ENCODE peak calls at places on chromosomes 16 and 17, in ten cellular contexts. L, C, J, Q, H, X, E, R, I and Z are unnamed samples. For H3K4me1, the result is how much of the 10 kb centered on the place peaks cover.

GRCh38 chr17:80861892-80862291 is 129.7 kb upstream of the CHMP6 start:
- DNase-seq in L (no peak), C (peak), J (peak), Q (no peak), H (no peak), X (peak), E (peak), R (no peak), I (peak), Z (no peak)

GRCh38 chr16:87936375-87937230 is at the start of gene CA5A:
- DNase-seq in L (no peak), C (no peak), J (no peak), Q (no peak), H (no peak), X (no peak), E (no peak), R (peak), I (no peak), Z (no peak)

GRCh38 chr17:17636456-17636855 is 44.8 kb upstream of the RAI1 start:
- DNase-seq in L (no peak), C (no peak), J (no peak), Q (no peak), H (no peak), X (no peak), E (no peak), R (no peak), I (no peak), Z (no peak)

GRCh38 chr17:43517161-43517560 is 29.0 kb downstream of the ETV4 start:
- DNase-seq in L (no peak), C (no peak), J (no peak), Q (no peak), H (no peak), X (no peak), E (no peak), R (no peak), I (no peak), Z (no peak)

GRCh38 chr16:66587881-66588600 is 8.8 kb downstream of the CMTM2 start:
- DNase-seq in L (no peak), C (no peak), J (no peak), Q (no peak), H (no peak), X (no peak), E (no peak), R (no peak), I (no peak), Z (no peak)

GRCh38 chr16:51762081-51762995 is 611.3 kb upstream of the SALL1 start:
- DNase-seq in L (peak), C (peak), J (peak), Q (peak), H (peak), X (peak), E (peak), R (peak), I (peak), Z (peak)

GRCh38 chr17:33049781-33050414 is 58.3 kb downstream of the SPACA3 start:
- DNase-seq in L (no peak), C (peak), J (no peak), Q (no peak), H (peak), X (no peak), E (peak), R (peak), I (peak), Z (peak)

GRCh38 chr17:50267074-50267841 is 7.0 kb upstream of the TMEM92 start:
- DNase-seq in L (peak), C (no peak), J (peak), Q (no peak), H (no peak), X (peak), E (peak), R (no peak), I (peak), Z (no peak)

GRCh38 chr17:49809056-49809455 is 20.6 kb downstream of the KAT7 start:
- DNase-seq in L (no peak), C (no peak), J (no peak), Q (no peak), H (no peak), X (no peak), E (no peak), R (no peak), I (no peak), Z (no peak)

GRCh38 chr17:57874434-57875108 is 24.7 kb upstream of the MRPS23 start:
- DNase-seq in L (peak), C (no peak), J (peak), Q (peak), H (no peak), X (peak), E (peak), R (no peak), I (peak), Z (peak)

GRCh38 chr17:4940625-4941021 is 555 bp downstream of the RNF167 start:
- DNase-seq in L (no peak), C (no peak), J (no peak), Q (no peak), H (no peak), X (peak), E (no peak), R (no peak), I (peak), Z (no peak)

GRCh38 chr17:39171933-39172332 is 6.0 kb upstream of the ARL5C start:
- DNase-seq in L (no peak), C (no peak), J (no peak), Q (no peak), H (no peak), X (no peak), E (no peak), R (no peak), I (no peak), Z (peak)

GRCh38 chr17:17300624-17301568 is 2.3 kb upstream of the NT5M start:
- DNase-seq in L (peak), C (peak), J (peak), Q (peak), H (peak), X (peak), E (peak), R (no peak), I (peak), Z (peak)

GRCh38 chr16:65572156-65572555 is 450.3 kb upstream of the CDH11 start:
- DNase-seq in L (no peak), C (no peak), J (no peak), Q (no peak), H (no peak), X (no peak), E (peak), R (no peak), I (no peak), Z (no peak)

GRCh38 chr17:51398128-51398525 is 137.8 kb downstream of the UTP18 start:
- DNase-seq in L (no peak), C (no peak), J (no peak), Q (no peak), H (no peak), X (no peak), E (no peak), R (no peak), I (no peak), Z (no peak)

GRCh38 chr16:85746431-85747227 is 4.3 kb downstream of the C16orf74 start:
- DNase-seq in L (no peak), C (peak), J (no peak), Q (no peak), H (no peak), X (no peak), E (peak), R (no peak), I (peak), Z (no peak)

GRCh38 chr17:35871415-35871814 is 2.7 kb upstream of the HEATR9 start:
- DNase-seq in L (no peak), C (no peak), J (no peak), Q (no peak), H (no peak), X (no peak), E (no peak), R (no peak), I (no peak), Z (no peak)

GRCh38 chr17:53932386-53932785 is 109.7 kb downstream of the KIF2B start:
- DNase-seq in L (no peak), C (no peak), J (no peak), Q (no peak), H (no peak), X (no peak), E (no peak), R (no peak), I (no peak), Z (no peak)

GRCh38 chr17:50660042-50660886 is 25.6 kb downstream of the ABCC3 start:
- DNase-seq in L (no peak), C (peak), J (no peak), Q (peak), H (peak), X (no peak), E (peak), R (peak), I (peak), Z (peak)

GRCh38 chr17:31596382-31597323 is 205.2 kb downstream of the RAB11FIP4 start:
- DNase-seq in L (no peak), C (peak), J (peak), Q (peak), H (no peak), X (peak), E (peak), R (peak), I (peak), Z (peak)

GRCh38 chr17:59853168-59853918 is 39.4 kb downstream of the TUBD1 start:
- DNase-seq in L (no peak), C (peak), J (peak), Q (no peak), H (peak), X (peak), E (peak), R (peak), I (peak), Z (peak)

GRCh38 chr16:84407588-84408313 is 39.4 kb downstream of the ATP2C2 start:
- DNase-seq in L (no peak), C (no peak), J (no peak), Q (no peak), H (no peak), X (no peak), E (no peak), R (no peak), I (no peak), Z (no peak)

GRCh38 chr17:1714488-1714979 is 4.4 kb upstream of the TLCD2 start:
- DNase-seq in L (peak), C (peak), J (peak), Q (peak), H (peak), X (peak), E (peak), R (peak), I (peak), Z (peak)

GRCh38 chr16:58649707-58650106 is 20.1 kb upstream of the CNOT1 start:
- DNase-seq in L (no peak), C (no peak), J (no peak), Q (no peak), H (no peak), X (no peak), E (no peak), R (no peak), I (peak), Z (no peak)

GRCh38 chr16:50644730-50645129 is 36.4 kb downstream of the SNX20 start:
- DNase-seq in L (no peak), C (no peak), J (no peak), Q (no peak), H (peak), X (no peak), E (no peak), R (no peak), I (peak), Z (peak)

GRCh38 chr16:3046506-3047386 is at the start of gene MMP25:
- DNase-seq in L (no peak), C (no peak), J (no peak), Q (no peak), H (no peak), X (peak), E (no peak), R (no peak), I (no peak), Z (no peak)

GRCh38 chr16:2475413-2476344 is 752 bp downstream of the TBC1D24 start:
- DNase-seq in L (peak), C (peak), J (no peak), Q (peak), H (peak), X (peak), E (no peak), R (no peak), I (peak), Z (peak)

GRCh38 chr16:9330036-9330545 is 238.6 kb downstream of the HAPSTR1 start:
- DNase-seq in L (no peak), C (no peak), J (no peak), Q (no peak), H (no peak), X (no peak), E (no peak), R (no peak), I (no peak), Z (no peak)

GRCh38 chr17:48804936-48805411 is 12.1 kb downstream of the TTLL6 start:
- DNase-seq in L (peak), C (peak), J (peak), Q (peak), H (peak), X (peak), E (peak), R (peak), I (peak), Z (peak)

DNA sequence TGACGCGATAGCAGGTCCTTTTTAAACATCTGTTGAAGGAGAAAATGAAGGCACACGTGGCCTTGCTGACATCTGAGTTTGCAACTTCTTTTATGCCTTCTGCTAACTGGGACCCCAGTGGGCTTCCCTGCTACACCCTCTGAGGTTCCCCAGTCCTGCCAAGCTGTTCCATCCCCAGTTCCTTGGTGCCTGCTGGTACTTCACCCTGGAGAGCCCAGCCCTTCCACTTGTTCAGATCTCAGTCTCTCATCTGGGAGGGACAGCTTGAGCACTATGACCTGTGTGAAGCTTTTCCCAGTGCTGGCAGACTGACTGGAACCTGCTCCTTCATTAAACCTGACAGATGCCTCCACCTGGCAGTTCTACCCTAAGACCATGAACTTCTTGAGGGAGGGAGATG is 95.5 kb downstream of the WWOX start:
- DNase-seq in L (no peak), C (no peak), J (no peak), Q (no peak), H (no peak), X (no peak), E (no peak), R (no peak), I (no peak), Z (no peak)
- H3K4me1 ChIP-seq in L (under half), C (under half), J (under half), Q (under half), H (under half), X (under half), E (under half), R (under half), I (under half), Z (under half)

DNA sequence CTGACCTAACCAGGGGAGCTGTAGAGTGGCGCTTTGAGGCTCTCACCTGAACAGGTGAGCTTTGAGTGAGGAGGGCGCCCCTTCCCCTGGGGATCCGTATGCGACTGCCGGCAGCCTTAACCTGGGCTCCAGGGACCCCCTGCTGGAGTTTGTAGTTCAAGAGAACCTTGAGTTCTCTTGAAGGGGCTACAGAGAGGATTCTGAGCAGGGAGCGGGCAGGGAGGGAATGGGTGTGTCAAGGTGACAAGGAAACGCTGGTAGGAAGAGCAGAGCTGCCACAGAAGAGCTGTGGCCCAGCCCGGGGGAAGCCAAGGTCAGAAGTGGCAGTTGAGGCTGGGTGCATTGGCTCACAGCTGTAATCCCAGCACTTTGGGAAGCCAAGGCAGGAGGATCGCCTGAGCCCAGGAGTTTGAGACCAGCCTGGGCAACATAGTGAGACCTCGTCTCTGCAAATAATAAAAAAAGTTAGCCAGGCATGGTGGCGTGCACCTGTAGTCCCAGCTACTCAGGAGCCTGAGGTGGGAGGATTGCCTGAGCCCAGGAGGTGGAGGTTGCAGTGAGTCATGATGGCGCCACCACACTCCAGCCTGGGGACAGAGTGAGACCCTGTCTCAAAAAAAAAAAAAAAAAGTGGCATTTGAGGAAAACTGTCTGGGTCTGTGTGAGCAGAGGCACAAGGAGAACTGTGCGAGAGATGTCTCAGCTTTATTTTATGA is 1.2 kb downstream of the LLGL2 start:
- DNase-seq in L (no peak), C (no peak), J (no peak), Q (no peak), H (peak), X (peak), E (no peak), R (no peak), I (peak), Z (no peak)
- TF ChIP-seq POLR2A in L (no peak), C (no peak), J (no peak), Q (no peak), H (no peak), X (no peak), E (no peak), R (no peak), I (peak), Z (peak)

GRCh38 chr17:7336240-7337175 is at the start of gene ACAP1:
- DNase-seq in L (no peak), C (no peak), J (no peak), Q (peak), H (peak), X (peak), E (no peak), R (no peak), I (peak), Z (no peak)

GRCh38 chr17:7330099-7331015 is 1.2 kb upstream of the NEURL4 start:
- DNase-seq in L (peak), C (peak), J (peak), Q (peak), H (peak), X (peak), E (peak), R (peak), I (peak), Z (peak)

GRCh38 chr17:7329360-7330098 is 394 bp upstream of the NEURL4 start:
- DNase-seq in L (peak), C (peak), J (peak), Q (peak), H (peak), X (peak), E (peak), R (peak), I (peak), Z (peak)

GRCh38 chr17:7340179-7340578 is 3.9 kb downstream of the ACAP1 start:
- DNase-seq in L (no peak), C (no peak), J (no peak), Q (no peak), H (no peak), X (no peak), E (peak), R (no peak), I (no peak), Z (no peak)

GRCh38 chr17:7334938-7335538 is 1.3 kb upstream of the ACAP1 start:
- DNase-seq in L (no peak), C (no peak), J (no peak), Q (no peak), H (no peak), X (no peak), E (no peak), R (no peak), I (no peak), Z (no peak)
- H3K4me1 ChIP-seq in L (under half), C (under half), J (under half), Q (under half), H (under half), X (half or more), E (under half), R (under half), I (under half), Z (under half)

DNA sequence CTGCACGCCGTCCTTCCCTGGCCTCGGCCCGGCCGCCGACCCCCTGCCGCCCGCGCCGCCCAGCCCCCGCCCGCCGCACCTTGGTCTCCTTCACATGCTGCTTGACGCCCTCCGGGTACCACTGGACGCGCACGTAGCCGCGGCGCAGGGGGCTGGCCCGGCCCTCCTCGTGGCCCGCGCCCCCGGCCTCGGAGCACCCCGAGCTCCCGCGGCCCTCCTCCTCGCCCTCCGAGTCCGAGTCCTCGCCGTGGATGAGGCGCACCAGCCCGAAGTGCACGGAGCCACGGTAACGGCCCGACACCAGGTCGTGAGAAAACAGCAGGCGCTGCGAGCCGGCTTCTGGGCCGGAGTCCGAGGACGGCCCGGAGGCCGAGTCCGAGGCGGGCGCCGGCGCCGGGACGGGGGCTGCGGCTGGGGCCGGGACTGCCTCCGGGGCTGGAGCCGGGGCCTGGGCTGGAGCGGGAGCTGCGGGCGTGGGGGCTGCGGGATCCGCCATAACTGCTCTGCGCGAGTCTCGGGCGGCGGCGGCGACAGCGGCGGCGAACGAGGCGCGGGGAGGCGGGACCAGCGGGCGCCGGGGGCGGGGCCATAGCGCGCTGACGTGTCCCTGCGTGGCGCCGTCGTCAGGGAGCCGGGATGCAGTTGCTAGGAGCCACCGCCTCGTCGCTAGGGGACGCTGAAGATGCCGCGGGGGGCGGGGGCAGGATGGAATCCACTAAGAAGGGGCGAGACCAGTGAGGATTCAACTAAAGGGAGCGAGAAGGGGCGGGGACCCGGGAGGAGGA is at the start of gene UBE2O:
- DNase-seq in L (peak), C (peak), J (peak), Q (peak), H (peak), X (peak), E (peak), R (peak), I (peak), Z (peak)
- TF ChIP-seq POLR2A in L (peak), C (peak), J (no peak), Q (peak), H (no peak), X (no peak), E (peak), R (no peak), I (no peak), Z (peak)

DNA sequence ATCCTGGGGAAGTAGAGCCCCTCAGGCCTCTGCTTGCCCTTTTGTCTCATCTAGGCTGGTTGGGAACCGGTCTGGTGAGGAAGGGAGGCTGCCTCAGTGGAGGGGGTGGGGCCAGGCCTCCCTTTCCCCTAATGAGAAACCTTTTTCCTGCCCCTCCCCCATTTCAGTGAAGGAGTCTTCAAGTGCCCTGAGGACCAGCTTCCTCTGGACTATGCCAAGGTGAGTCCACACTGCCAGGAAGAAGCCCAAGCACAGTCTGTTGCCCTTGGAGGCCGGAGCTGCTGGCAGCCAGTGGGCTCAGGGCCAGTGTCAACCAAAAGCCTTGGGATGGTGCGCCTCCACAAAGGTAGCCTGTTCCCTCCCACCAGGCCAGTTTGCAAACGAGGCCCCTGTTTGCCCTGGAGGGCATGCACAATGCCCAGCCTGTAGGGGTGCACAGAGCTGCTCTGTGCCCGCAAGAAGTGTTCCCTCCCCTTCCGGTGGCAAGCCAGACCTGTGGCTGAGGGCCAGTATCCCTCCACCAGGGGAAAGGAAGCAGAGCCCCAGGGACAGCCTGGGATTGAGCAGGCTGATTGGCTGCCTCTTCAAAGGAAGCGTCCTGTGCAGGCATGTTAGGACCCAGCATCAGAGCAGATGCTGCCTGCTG is 3.4 kb downstream of the TRAF4 start:
- DNase-seq in L (peak), C (no peak), J (no peak), Q (no peak), H (peak), X (peak), E (no peak), R (no peak), I (peak), Z (peak)
- H3K4me1 ChIP-seq in L (under half), C (half or more), J (under half), Q (under half), H (half or more), X (half or more), E (under half), R (half or more), I (half or more), Z (half or more)